ENCODE peak calls at places on chromosomes 7 and 10, in seven cellular contexts. One of them, this sample, is unnamed. For H3K9me3 and H3K4me1, the result is how much of the 10 kb centered on the place peaks cover.

GRCh38 chr7:151699920-151700319 is 177.0 kb downstream of the PRKAG2 start:
- DNase-seq in PC-9: no peak
- DNase-seq in colonic mucosa: no peak
- DNase-seq in H9: no peak
- DNase-seq in upper lobe of right lung: no peak
- DNase-seq in stomach: no peak
- DNase-seq in CD8-positive, alpha-beta memory T cell: no peak
- DNase-seq in this sample: no peak

GRCh38 chr7:97732567-97733275 is 835 bp downstream of the TAC1 start:
- DNase-seq in PC-9: no peak
- DNase-seq in colonic mucosa: no peak
- DNase-seq in H9: peak
- DNase-seq in upper lobe of right lung: no peak
- DNase-seq in stomach: no peak
- DNase-seq in CD8-positive, alpha-beta memory T cell: no peak
- DNase-seq in this sample: no peak

GRCh38 chr10:105206616-105207015 is 565.5 kb downstream of the SORCS3 start:
- DNase-seq in PC-9: no peak
- DNase-seq in colonic mucosa: no peak
- DNase-seq in H9: no peak
- DNase-seq in upper lobe of right lung: no peak
- DNase-seq in stomach: no peak
- DNase-seq in CD8-positive, alpha-beta memory T cell: no peak
- DNase-seq in this sample: no peak

GRCh38 chr7:16978358-16979244 is 96.8 kb upstream of the AGR3 start:
- DNase-seq in PC-9: peak
- DNase-seq in colonic mucosa: no peak
- DNase-seq in H9: no peak
- DNase-seq in upper lobe of right lung: no peak
- DNase-seq in stomach: no peak
- DNase-seq in CD8-positive, alpha-beta memory T cell: no peak
- DNase-seq in this sample: no peak

GRCh38 chr10:95363303-95363912 is 72.6 kb upstream of the PDLIM1 start:
- DNase-seq in PC-9: peak
- DNase-seq in colonic mucosa: peak
- DNase-seq in H9: no peak
- DNase-seq in upper lobe of right lung: no peak
- DNase-seq in stomach: peak
- DNase-seq in CD8-positive, alpha-beta memory T cell: no peak
- DNase-seq in this sample: no peak

GRCh38 chr7:120856621-120857352 is 1.2 kb downstream of the TSPAN12 start:
- DNase-seq in PC-9: peak
- DNase-seq in colonic mucosa: peak
- DNase-seq in H9: peak
- DNase-seq in upper lobe of right lung: peak
- DNase-seq in stomach: no peak
- DNase-seq in CD8-positive, alpha-beta memory T cell: no peak
- DNase-seq in this sample: no peak

GRCh38 chr7:11434371-11434770 is 397.6 kb downstream of the THSD7A start:
- DNase-seq in PC-9: no peak
- DNase-seq in colonic mucosa: no peak
- DNase-seq in H9: no peak
- DNase-seq in upper lobe of right lung: no peak
- DNase-seq in stomach: no peak
- DNase-seq in CD8-positive, alpha-beta memory T cell: no peak
- DNase-seq in this sample: no peak

GRCh38 chr7:78074713-78075112 is 276.1 kb downstream of the PHTF2 start:
- DNase-seq in PC-9: no peak
- DNase-seq in colonic mucosa: no peak
- DNase-seq in H9: no peak
- DNase-seq in upper lobe of right lung: no peak
- DNase-seq in stomach: no peak
- DNase-seq in CD8-positive, alpha-beta memory T cell: no peak
- DNase-seq in this sample: no peak

GRCh38 chr10:72086466-72087391 is 1.6 kb downstream of the SPOCK2 start:
- DNase-seq in PC-9: no peak
- DNase-seq in colonic mucosa: no peak
- DNase-seq in H9: peak
- DNase-seq in upper lobe of right lung: peak
- DNase-seq in stomach: no peak
- DNase-seq in CD8-positive, alpha-beta memory T cell: peak
- DNase-seq in this sample: no peak

GRCh38 chr10:122373713-122374112 is 795 bp upstream of the PLEKHA1 start:
- DNase-seq in PC-9: peak
- DNase-seq in colonic mucosa: peak
- DNase-seq in H9: no peak
- DNase-seq in upper lobe of right lung: no peak
- DNase-seq in stomach: no peak
- DNase-seq in CD8-positive, alpha-beta memory T cell: no peak
- DNase-seq in this sample: no peak

GRCh38 chr7:129768614-129769399 is 157.3 kb downstream of the NRF1 start:
- DNase-seq in PC-9: no peak
- DNase-seq in colonic mucosa: no peak
- DNase-seq in H9: no peak
- DNase-seq in upper lobe of right lung: no peak
- DNase-seq in stomach: no peak
- DNase-seq in CD8-positive, alpha-beta memory T cell: no peak
- DNase-seq in this sample: no peak

GRCh38 chr10:9825491-9826018 is 1192.1 kb upstream of the CELF2 start:
- DNase-seq in PC-9: no peak
- DNase-seq in colonic mucosa: no peak
- DNase-seq in H9: no peak
- DNase-seq in upper lobe of right lung: no peak
- DNase-seq in stomach: peak
- DNase-seq in CD8-positive, alpha-beta memory T cell: no peak
- DNase-seq in this sample: no peak

GRCh38 chr7:158284617-158285382 is 302.8 kb downstream of the PTPRN2 start:
- DNase-seq in PC-9: no peak
- DNase-seq in colonic mucosa: peak
- DNase-seq in H9: peak
- DNase-seq in upper lobe of right lung: peak
- DNase-seq in stomach: peak
- DNase-seq in CD8-positive, alpha-beta memory T cell: no peak
- DNase-seq in this sample: no peak

GRCh38 chr7:158284121-158284520 is 303.5 kb downstream of the PTPRN2 start:
- DNase-seq in PC-9: no peak
- DNase-seq in colonic mucosa: peak
- DNase-seq in H9: peak
- DNase-seq in upper lobe of right lung: peak
- DNase-seq in stomach: peak
- DNase-seq in CD8-positive, alpha-beta memory T cell: no peak
- DNase-seq in this sample: no peak

GRCh38 chr7:158285383-158285770 is 302.2 kb downstream of the PTPRN2 start:
- DNase-seq in PC-9: no peak
- DNase-seq in colonic mucosa: peak
- DNase-seq in H9: peak
- DNase-seq in upper lobe of right lung: peak
- DNase-seq in stomach: peak
- DNase-seq in CD8-positive, alpha-beta memory T cell: no peak
- DNase-seq in this sample: no peak

GRCh38 chr7:158283016-158283974 is 304.3 kb downstream of the PTPRN2 start:
- DNase-seq in PC-9: no peak
- DNase-seq in colonic mucosa: peak
- DNase-seq in H9: peak
- DNase-seq in upper lobe of right lung: peak
- DNase-seq in stomach: peak
- DNase-seq in CD8-positive, alpha-beta memory T cell: no peak
- DNase-seq in this sample: no peak

DNA sequence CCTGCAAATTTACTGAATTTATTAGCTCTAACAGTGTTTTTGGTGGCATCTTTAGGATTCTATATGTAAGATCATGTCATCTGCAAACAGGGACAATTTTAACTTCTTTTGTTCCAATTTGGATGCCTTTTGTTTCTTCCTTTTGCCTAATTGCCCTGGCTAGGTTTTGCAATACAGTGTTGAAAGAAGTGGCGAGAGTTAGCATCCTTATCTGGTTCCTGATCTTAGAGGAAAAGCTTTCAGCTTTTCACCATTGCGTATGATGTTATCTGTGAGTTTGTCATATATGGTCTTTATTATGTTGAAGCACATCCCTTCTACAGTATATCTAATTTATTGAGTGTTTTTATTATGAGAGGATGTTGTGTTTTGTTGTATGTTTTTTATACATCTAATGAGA is 301.4 kb downstream of the PTPRN2 start:
- DNase-seq in PC-9: no peak
- DNase-seq in colonic mucosa: no peak
- DNase-seq in H9: no peak
- DNase-seq in upper lobe of right lung: no peak
- DNase-seq in stomach: no peak
- DNase-seq in CD8-positive, alpha-beta memory T cell: no peak
- DNase-seq in this sample: no peak
- H3K9me3 ChIP-seq in PC-9: under half
- H3K9me3 ChIP-seq in colonic mucosa: under half
- H3K9me3 ChIP-seq in H9: under half
- H3K9me3 ChIP-seq in upper lobe of right lung: under half
- H3K9me3 ChIP-seq in stomach: under half
- H3K9me3 ChIP-seq in CD8-positive, alpha-beta memory T cell: under half
- H3K9me3 ChIP-seq in this sample: half or more

DNA sequence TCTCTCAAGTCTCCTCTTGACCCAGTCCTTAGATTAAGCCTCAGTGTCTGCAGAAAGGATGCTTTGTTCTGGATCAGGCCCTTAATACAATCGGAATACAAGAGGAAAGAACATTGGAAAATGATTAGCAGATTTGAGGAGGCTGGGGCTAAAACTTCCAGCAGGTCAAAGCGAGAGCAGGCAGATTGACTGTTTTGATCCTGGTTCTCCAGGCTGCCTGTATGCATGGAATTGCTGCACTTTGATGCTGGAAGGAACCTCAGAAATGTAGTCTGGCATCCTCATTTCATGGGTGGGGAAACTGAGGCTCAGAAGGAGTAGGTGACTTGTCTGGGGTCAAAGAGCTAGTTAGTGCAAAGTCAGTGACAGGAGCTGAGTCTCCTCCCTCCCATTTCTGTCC is 202.8 kb downstream of the EMX2 start:
- DNase-seq in PC-9: no peak
- DNase-seq in colonic mucosa: no peak
- DNase-seq in H9: peak
- DNase-seq in upper lobe of right lung: no peak
- DNase-seq in stomach: no peak
- DNase-seq in CD8-positive, alpha-beta memory T cell: no peak
- DNase-seq in this sample: no peak
- H3K27ac ChIP-seq in PC-9: no peak
- H3K27ac ChIP-seq in colonic mucosa: no peak
- H3K27ac ChIP-seq in H9: no peak
- H3K27ac ChIP-seq in upper lobe of right lung: no peak
- H3K27ac ChIP-seq in stomach: no peak
- H3K27ac ChIP-seq in CD8-positive, alpha-beta memory T cell: no peak
- H3K27ac ChIP-seq in this sample: no peak

DNA sequence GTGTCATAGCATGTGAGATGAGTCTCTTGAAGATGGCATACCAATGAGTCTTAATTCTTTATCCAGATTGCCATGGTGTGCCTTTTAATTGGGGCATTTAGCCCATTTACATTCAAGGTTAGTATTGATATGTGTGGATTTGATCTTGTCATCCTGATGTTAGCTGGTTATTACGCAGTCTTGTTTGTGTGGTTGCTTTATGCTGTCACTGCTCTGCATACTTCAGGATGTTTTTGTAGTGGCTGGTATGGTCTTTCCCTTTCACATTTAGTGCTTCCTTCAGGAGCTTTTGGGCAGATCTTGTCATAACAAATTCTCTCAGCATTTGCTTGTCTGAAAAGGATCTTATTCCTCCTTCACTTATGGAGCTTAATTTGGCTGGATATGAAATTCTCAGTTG is 16.5 kb downstream of the FAM25A start:
- DNase-seq in PC-9: no peak
- DNase-seq in colonic mucosa: no peak
- DNase-seq in H9: no peak
- DNase-seq in upper lobe of right lung: no peak
- DNase-seq in stomach: no peak
- DNase-seq in CD8-positive, alpha-beta memory T cell: no peak
- DNase-seq in this sample: peak
- H3K4me1 ChIP-seq in PC-9: under half
- H3K4me1 ChIP-seq in colonic mucosa: under half
- H3K4me1 ChIP-seq in H9: under half
- H3K4me1 ChIP-seq in upper lobe of right lung: under half
- H3K4me1 ChIP-seq in stomach: under half
- H3K4me1 ChIP-seq in CD8-positive, alpha-beta memory T cell: under half
- H3K4me1 ChIP-seq in this sample: under half

GRCh38 chr7:138554674-138555073 is 94.6 kb downstream of the TRIM24 start:
- DNase-seq in PC-9: no peak
- DNase-seq in colonic mucosa: no peak
- DNase-seq in H9: no peak
- DNase-seq in upper lobe of right lung: no peak
- DNase-seq in stomach: no peak
- DNase-seq in CD8-positive, alpha-beta memory T cell: no peak
- DNase-seq in this sample: no peak
- H3K9me3 ChIP-seq in PC-9: under half
- H3K9me3 ChIP-seq in colonic mucosa: under half
- H3K9me3 ChIP-seq in H9: under half
- H3K9me3 ChIP-seq in upper lobe of right lung: under half
- H3K9me3 ChIP-seq in stomach: under half
- H3K9me3 ChIP-seq in CD8-positive, alpha-beta memory T cell: under half
- H3K9me3 ChIP-seq in this sample: under half

DNA sequence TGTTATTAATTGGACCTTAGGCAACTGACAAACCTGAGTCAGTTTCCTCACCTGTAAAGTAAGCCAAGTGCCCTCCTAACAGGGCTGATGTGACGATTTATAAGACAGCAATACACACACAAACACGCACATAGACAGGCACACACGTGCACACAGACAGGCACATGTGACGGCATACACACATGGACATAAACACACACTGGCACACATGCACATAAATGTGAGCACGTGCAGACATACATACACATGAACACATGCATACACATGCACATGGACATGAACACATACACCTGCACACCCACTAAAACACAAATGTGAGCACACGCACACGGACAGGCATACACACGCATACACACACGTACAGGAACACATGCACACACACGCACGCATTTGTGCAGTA is 148.9 kb downstream of the PRKCQ start:
- DNase-seq in PC-9: no peak
- DNase-seq in colonic mucosa: no peak
- DNase-seq in H9: no peak
- DNase-seq in upper lobe of right lung: no peak
- DNase-seq in stomach: no peak
- DNase-seq in CD8-positive, alpha-beta memory T cell: no peak
- DNase-seq in this sample: no peak
- H3K27ac ChIP-seq in PC-9: no peak
- H3K27ac ChIP-seq in colonic mucosa: no peak
- H3K27ac ChIP-seq in H9: no peak
- H3K27ac ChIP-seq in upper lobe of right lung: no peak
- H3K27ac ChIP-seq in stomach: no peak
- H3K27ac ChIP-seq in CD8-positive, alpha-beta memory T cell: no peak
- H3K27ac ChIP-seq in this sample: no peak

GRCh38 chr10:25578061-25578460 is 356.0 kb upstream of the MYO3A start:
- DNase-seq in PC-9: no peak
- DNase-seq in colonic mucosa: no peak
- DNase-seq in H9: no peak
- DNase-seq in upper lobe of right lung: no peak
- DNase-seq in stomach: no peak
- DNase-seq in CD8-positive, alpha-beta memory T cell: no peak
- DNase-seq in this sample: no peak

GRCh38 chr10:25582961-25583360 is 351.1 kb upstream of the MYO3A start:
- DNase-seq in PC-9: no peak
- DNase-seq in colonic mucosa: no peak
- DNase-seq in H9: no peak
- DNase-seq in upper lobe of right lung: no peak
- DNase-seq in stomach: no peak
- DNase-seq in CD8-positive, alpha-beta memory T cell: no peak
- DNase-seq in this sample: no peak
- H3K4me1 ChIP-seq in PC-9: under half
- H3K4me1 ChIP-seq in colonic mucosa: under half
- H3K4me1 ChIP-seq in H9: under half
- H3K4me1 ChIP-seq in upper lobe of right lung: under half
- H3K4me1 ChIP-seq in stomach: under half
- H3K4me1 ChIP-seq in CD8-positive, alpha-beta memory T cell: under half
- H3K4me1 ChIP-seq in this sample: under half

GRCh38 chr7:8963722-8964121 is 530.3 kb downstream of the NXPH1 start:
- DNase-seq in PC-9: no peak
- DNase-seq in colonic mucosa: no peak
- DNase-seq in H9: no peak
- DNase-seq in upper lobe of right lung: no peak
- DNase-seq in stomach: no peak
- DNase-seq in CD8-positive, alpha-beta memory T cell: no peak
- DNase-seq in this sample: no peak
- H3K9me3 ChIP-seq in PC-9: under half
- H3K9me3 ChIP-seq in colonic mucosa: under half
- H3K9me3 ChIP-seq in H9: under half
- H3K9me3 ChIP-seq in upper lobe of right lung: under half
- H3K9me3 ChIP-seq in stomach: under half
- H3K9me3 ChIP-seq in CD8-positive, alpha-beta memory T cell: under half
- H3K9me3 ChIP-seq in this sample: under half

This sample was measured in esophagus muscularis mucosa.